ENCODE peak calls at places on chromosomes 11 and 22, in ten cellular contexts. One of them, this sample, is unnamed. For H3K4me1, the result is how much of the 10 kb centered on the place peaks cover.

GRCh38 chr22:45997775-45998637 is 21.0 kb upstream of the WNT7B start:
- DNase-seq in body of pancreas: no peak
- DNase-seq in ovary: peak
- DNase-seq in H9: no peak
- DNase-seq in right atrium auricular region: no peak
- DNase-seq in left ventricle myocardium inferior: peak
- DNase-seq in fibroblast of lung: no peak
- DNase-seq in pancreas: peak
- DNase-seq in thoracic aorta: no peak
- DNase-seq in IMR-90: no peak
- DNase-seq in this sample: no peak

GRCh38 chr11:46351606-46352005 is 4.3 kb downstream of the DGKZ start:
- DNase-seq in ovary: no peak
- DNase-seq in fibroblast of lung: no peak
- DNase-seq in H9: no peak
- DNase-seq in IMR-90: no peak
- DNase-seq in pancreas: no peak
- DNase-seq in body of pancreas: peak
- DNase-seq in right atrium auricular region: no peak
- DNase-seq in left ventricle myocardium inferior: no peak
- DNase-seq in thoracic aorta: no peak
- DNase-seq in this sample: no peak

GRCh38 chr11:103079833-103080232 is 12.1 kb downstream of the DCUN1D5 start:
- DNase-seq in left ventricle myocardium inferior: no peak
- DNase-seq in body of pancreas: no peak
- DNase-seq in pancreas: no peak
- DNase-seq in right atrium auricular region: no peak
- DNase-seq in thoracic aorta: no peak
- DNase-seq in IMR-90: peak
- DNase-seq in fibroblast of lung: no peak
- DNase-seq in ovary: no peak
- DNase-seq in H9: no peak
- DNase-seq in this sample: no peak

GRCh38 chr11:60193687-60194433 is 11.0 kb upstream of the MS4A6A start:
- DNase-seq in right atrium auricular region: peak
- DNase-seq in IMR-90: peak
- DNase-seq in body of pancreas: peak
- DNase-seq in pancreas: no peak
- DNase-seq in H9: peak
- DNase-seq in fibroblast of lung: peak
- DNase-seq in ovary: peak
- DNase-seq in thoracic aorta: no peak
- DNase-seq in left ventricle myocardium inferior: no peak
- DNase-seq in this sample: no peak

GRCh38 chr11:3840289-3840869 is 380 bp downstream of the RHOG start:
- DNase-seq in H9: no peak
- DNase-seq in IMR-90: no peak
- DNase-seq in fibroblast of lung: no peak
- DNase-seq in right atrium auricular region: no peak
- DNase-seq in ovary: peak
- DNase-seq in left ventricle myocardium inferior: no peak
- DNase-seq in body of pancreas: no peak
- DNase-seq in thoracic aorta: peak
- DNase-seq in pancreas: no peak
- DNase-seq in this sample: no peak

GRCh38 chr11:43806976-43807375 is 73.7 kb upstream of the ALKBH3 start:
- DNase-seq in pancreas: no peak
- DNase-seq in body of pancreas: no peak
- DNase-seq in thoracic aorta: no peak
- DNase-seq in ovary: no peak
- DNase-seq in IMR-90: no peak
- DNase-seq in fibroblast of lung: peak
- DNase-seq in H9: no peak
- DNase-seq in right atrium auricular region: no peak
- DNase-seq in left ventricle myocardium inferior: no peak
- DNase-seq in this sample: no peak

GRCh38 chr22:31075961-31076360 is 5.2 kb upstream of the SMTN start:
- DNase-seq in right atrium auricular region: peak
- DNase-seq in left ventricle myocardium inferior: peak
- DNase-seq in ovary: peak
- DNase-seq in IMR-90: peak
- DNase-seq in pancreas: peak
- DNase-seq in fibroblast of lung: no peak
- DNase-seq in H9: no peak
- DNase-seq in body of pancreas: peak
- DNase-seq in thoracic aorta: peak
- DNase-seq in this sample: peak

GRCh38 chr11:794013-794765 is 3.9 kb downstream of the SLC25A22 start:
- DNase-seq in IMR-90: no peak
- DNase-seq in pancreas: no peak
- DNase-seq in thoracic aorta: no peak
- DNase-seq in fibroblast of lung: no peak
- DNase-seq in right atrium auricular region: no peak
- DNase-seq in ovary: no peak
- DNase-seq in left ventricle myocardium inferior: no peak
- DNase-seq in H9: no peak
- DNase-seq in body of pancreas: peak
- DNase-seq in this sample: no peak

GRCh38 chr11:62805991-62806441 is 776 bp upstream of the NXF1 start:
- DNase-seq in pancreas: no peak
- DNase-seq in fibroblast of lung: peak
- DNase-seq in IMR-90: no peak
- DNase-seq in ovary: no peak
- DNase-seq in right atrium auricular region: no peak
- DNase-seq in thoracic aorta: no peak
- DNase-seq in H9: no peak
- DNase-seq in left ventricle myocardium inferior: no peak
- DNase-seq in body of pancreas: no peak
- DNase-seq in this sample: no peak

GRCh38 chr11:46127150-46127638 is 5.9 kb upstream of the PHF21A start:
- DNase-seq in IMR-90: peak
- DNase-seq in ovary: no peak
- DNase-seq in thoracic aorta: no peak
- DNase-seq in right atrium auricular region: no peak
- DNase-seq in left ventricle myocardium inferior: no peak
- DNase-seq in fibroblast of lung: peak
- DNase-seq in body of pancreas: no peak
- DNase-seq in pancreas: no peak
- DNase-seq in H9: no peak
- DNase-seq in this sample: peak

GRCh38 chr11:65916391-65916790 is 2.5 kb downstream of the C11orf68 start:
- DNase-seq in pancreas: no peak
- DNase-seq in left ventricle myocardium inferior: no peak
- DNase-seq in thoracic aorta: no peak
- DNase-seq in IMR-90: no peak
- DNase-seq in right atrium auricular region: no peak
- DNase-seq in body of pancreas: no peak
- DNase-seq in H9: no peak
- DNase-seq in fibroblast of lung: no peak
- DNase-seq in ovary: no peak
- DNase-seq in this sample: no peak

GRCh38 chr11:65915821-65916251 is 3.0 kb downstream of the C11orf68 start:
- DNase-seq in IMR-90: peak
- DNase-seq in right atrium auricular region: peak
- DNase-seq in fibroblast of lung: peak
- DNase-seq in left ventricle myocardium inferior: peak
- DNase-seq in body of pancreas: peak
- DNase-seq in H9: peak
- DNase-seq in ovary: peak
- DNase-seq in pancreas: peak
- DNase-seq in thoracic aorta: peak
- DNase-seq in this sample: peak

GRCh38 chr11:65917434-65918210 is 1.2 kb downstream of the C11orf68 start:
- DNase-seq in ovary: peak
- DNase-seq in right atrium auricular region: no peak
- DNase-seq in fibroblast of lung: no peak
- DNase-seq in left ventricle myocardium inferior: no peak
- DNase-seq in body of pancreas: no peak
- DNase-seq in IMR-90: no peak
- DNase-seq in H9: no peak
- DNase-seq in pancreas: no peak
- DNase-seq in thoracic aorta: no peak
- DNase-seq in this sample: no peak

GRCh38 chr11:65918211-65919150 is at the start of gene C11orf68:
- DNase-seq in left ventricle myocardium inferior: no peak
- DNase-seq in thoracic aorta: no peak
- DNase-seq in H9: no peak
- DNase-seq in pancreas: no peak
- DNase-seq in body of pancreas: no peak
- DNase-seq in ovary: peak
- DNase-seq in IMR-90: no peak
- DNase-seq in fibroblast of lung: no peak
- DNase-seq in right atrium auricular region: no peak
- DNase-seq in this sample: no peak

DNA sequence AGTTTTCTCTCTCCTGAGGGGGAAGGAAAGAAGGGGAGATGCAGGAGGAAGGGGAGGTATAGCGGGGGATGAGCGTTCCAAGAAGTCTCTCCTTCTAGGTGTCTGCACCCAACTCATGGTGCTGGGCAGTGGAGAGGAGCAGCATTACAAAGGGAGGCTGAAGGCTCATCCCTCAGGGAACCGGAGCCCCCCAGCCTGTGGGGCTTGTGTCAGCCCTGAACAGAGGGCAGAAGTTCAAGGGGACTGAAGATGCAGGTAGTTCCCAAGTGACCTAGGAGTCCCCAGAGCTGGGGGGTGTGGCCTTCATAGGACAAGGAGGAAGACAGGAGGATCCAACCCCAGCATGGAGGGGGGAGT is 1.8 kb downstream of the C11orf68 start:
- DNase-seq in pancreas: no peak
- DNase-seq in left ventricle myocardium inferior: no peak
- DNase-seq in H9: no peak
- DNase-seq in body of pancreas: no peak
- DNase-seq in right atrium auricular region: no peak
- DNase-seq in ovary: no peak
- DNase-seq in fibroblast of lung: no peak
- DNase-seq in thoracic aorta: no peak
- DNase-seq in IMR-90: no peak
- DNase-seq in this sample: no peak
- H3K27ac ChIP-seq in pancreas: no peak
- H3K27ac ChIP-seq in left ventricle myocardium inferior: peak
- H3K27ac ChIP-seq in H9: no peak
- H3K27ac ChIP-seq in body of pancreas: no peak
- H3K27ac ChIP-seq in right atrium auricular region: peak
- H3K27ac ChIP-seq in ovary: no peak
- H3K27ac ChIP-seq in fibroblast of lung: peak
- H3K27ac ChIP-seq in thoracic aorta: peak
- H3K27ac ChIP-seq in IMR-90: peak
- H3K27ac ChIP-seq in this sample: no peak

DNA sequence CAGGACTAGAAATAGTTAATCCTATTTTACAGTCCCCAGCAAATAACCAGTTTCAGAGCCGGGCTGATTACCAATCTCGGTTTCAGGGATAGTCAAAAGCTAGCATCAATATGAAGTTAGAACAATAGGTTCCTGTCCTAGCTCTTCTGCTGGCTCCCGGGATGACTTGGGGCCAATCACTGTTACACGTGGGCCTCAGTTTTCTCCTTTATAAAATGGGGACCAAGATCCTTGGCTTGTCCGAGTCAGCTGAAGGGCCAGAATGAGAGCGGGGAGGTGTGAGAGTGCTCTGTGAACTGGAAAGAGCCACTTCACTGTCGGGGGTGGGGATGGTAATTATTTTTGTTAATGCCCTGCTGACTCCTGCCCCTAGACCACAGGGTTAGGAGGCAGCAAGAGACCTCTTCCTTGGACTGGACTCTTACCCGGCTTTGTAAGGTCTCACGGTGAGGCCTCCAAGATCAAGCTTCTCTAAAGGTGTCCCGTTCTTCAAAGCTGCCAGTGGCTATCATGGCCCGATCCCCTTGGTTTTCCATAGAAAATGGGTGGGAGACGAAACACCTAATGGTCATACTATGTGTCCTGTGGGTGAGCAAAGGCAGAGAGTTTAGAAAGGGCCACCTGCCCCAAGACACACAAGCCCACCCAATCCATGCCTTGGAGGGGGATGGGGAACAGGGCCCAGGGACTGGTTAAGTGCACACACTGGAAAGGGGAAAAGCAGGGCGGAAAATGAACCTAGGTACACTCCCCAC is 1.4 kb downstream of the UCP2 start:
- DNase-seq in right atrium auricular region: no peak
- DNase-seq in ovary: no peak
- DNase-seq in IMR-90: no peak
- DNase-seq in fibroblast of lung: no peak
- DNase-seq in body of pancreas: no peak
- DNase-seq in H9: no peak
- DNase-seq in pancreas: peak
- DNase-seq in thoracic aorta: no peak
- DNase-seq in left ventricle myocardium inferior: no peak
- DNase-seq in this sample: no peak
- H3K4me1 ChIP-seq in right atrium auricular region: under half
- H3K4me1 ChIP-seq in ovary: under half
- H3K4me1 ChIP-seq in IMR-90: under half
- H3K4me1 ChIP-seq in fibroblast of lung: under half
- H3K4me1 ChIP-seq in body of pancreas: under half
- H3K4me1 ChIP-seq in H9: under half
- H3K4me1 ChIP-seq in pancreas: under half
- H3K4me1 ChIP-seq in thoracic aorta: under half
- H3K4me1 ChIP-seq in left ventricle myocardium inferior: under half
- H3K4me1 ChIP-seq in this sample: under half

DNA sequence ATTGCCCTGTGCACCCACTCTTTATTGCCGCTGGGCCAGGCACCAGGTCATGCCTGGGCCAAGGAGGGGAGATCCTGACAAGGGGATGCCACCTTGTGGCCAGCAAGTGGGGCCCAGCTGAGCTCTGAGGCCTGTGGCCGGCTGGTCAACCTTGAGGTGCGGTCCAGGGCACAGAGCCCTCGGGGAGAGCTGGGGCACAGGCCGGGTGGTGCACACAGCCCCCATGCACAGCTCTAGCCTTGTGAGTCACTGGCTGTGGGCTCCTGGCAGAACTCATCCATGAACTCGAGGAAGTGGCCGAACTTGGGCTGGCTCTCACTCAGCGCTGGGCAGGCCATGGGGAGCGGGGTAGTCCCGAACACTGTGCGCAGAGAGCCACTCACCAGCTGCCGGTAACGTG is 94.3 kb downstream of the RNF169 start:
- DNase-seq in left ventricle myocardium inferior: no peak
- DNase-seq in body of pancreas: no peak
- DNase-seq in thoracic aorta: no peak
- DNase-seq in fibroblast of lung: no peak
- DNase-seq in pancreas: no peak
- DNase-seq in ovary: no peak
- DNase-seq in H9: peak
- DNase-seq in IMR-90: no peak
- DNase-seq in right atrium auricular region: no peak
- DNase-seq in this sample: no peak
- TF ChIP-seq CTCF in left ventricle myocardium inferior: no peak
- TF ChIP-seq CTCF in body of pancreas: no peak
- TF ChIP-seq CTCF in thoracic aorta: no peak
- TF ChIP-seq CTCF in fibroblast of lung: no peak
- TF ChIP-seq CTCF in pancreas: no peak
- TF ChIP-seq CTCF in ovary: no peak
- TF ChIP-seq CTCF in H9: peak
- TF ChIP-seq CTCF in IMR-90: no peak
- TF ChIP-seq CTCF in right atrium auricular region: no peak
- TF ChIP-seq CTCF in this sample: no peak

DNA sequence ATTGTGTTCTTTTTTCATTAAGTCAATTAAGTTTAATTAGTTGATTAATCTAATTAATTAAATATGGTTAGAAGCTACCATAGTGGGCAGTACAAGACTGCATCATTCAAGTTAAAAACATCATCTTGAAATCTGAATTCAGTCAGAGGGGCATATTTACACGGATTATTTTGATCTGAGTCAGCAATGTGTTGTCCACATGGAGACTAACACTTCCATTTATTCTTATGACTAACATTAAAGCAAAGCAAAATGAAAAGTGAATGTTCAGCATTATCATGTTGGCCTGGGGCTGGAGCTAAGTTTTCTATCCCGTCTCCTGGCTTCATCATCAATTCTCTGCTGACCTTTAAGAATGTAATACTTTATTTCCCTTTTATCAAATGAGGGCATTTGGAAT is 17.3 kb downstream of the FLI1 start:
- DNase-seq in fibroblast of lung: peak
- DNase-seq in body of pancreas: no peak
- DNase-seq in thoracic aorta: no peak
- DNase-seq in H9: no peak
- DNase-seq in IMR-90: peak
- DNase-seq in left ventricle myocardium inferior: no peak
- DNase-seq in pancreas: no peak
- DNase-seq in right atrium auricular region: no peak
- DNase-seq in ovary: no peak
- DNase-seq in this sample: no peak
- H3K27ac ChIP-seq in fibroblast of lung: no peak
- H3K27ac ChIP-seq in body of pancreas: no peak
- H3K27ac ChIP-seq in thoracic aorta: no peak
- H3K27ac ChIP-seq in H9: no peak
- H3K27ac ChIP-seq in IMR-90: no peak
- H3K27ac ChIP-seq in left ventricle myocardium inferior: peak
- H3K27ac ChIP-seq in pancreas: no peak
- H3K27ac ChIP-seq in right atrium auricular region: peak
- H3K27ac ChIP-seq in ovary: no peak
- H3K27ac ChIP-seq in this sample: peak

This sample was measured in heart left ventricle.